ENCODE peak calls at places on chromosomes 4 and X, in seven cellular contexts. D, T, Q, M, W, P and Z are unnamed samples.

GRCh38 chrX:71492086-71493065 is 40.5 kb upstream of the OGT start:
- DNase-seq in D (peak), T (peak), Q (no peak), M (peak), W (no peak), P (peak), Z (no peak)

GRCh38 chrX:10111364-10112148 is 45.2 kb upstream of the CLCN4 start:
- DNase-seq in D (no peak), T (peak), Q (no peak), M (peak), W (no peak), P (no peak), Z (no peak)

GRCh38 chr4:143251781-143252180 is 67.1 kb downstream of the USP38 start:
- DNase-seq in D (no peak), T (no peak), Q (no peak), M (no peak), W (no peak), P (no peak), Z (no peak)

GRCh38 chr4:126727461-126727860 is 905.3 kb upstream of the INTU start:
- DNase-seq in D (no peak), T (no peak), Q (no peak), M (no peak), W (no peak), P (no peak), Z (no peak)

GRCh38 chr4:79588679-79589078 is 180.7 kb upstream of the GK2 start:
- DNase-seq in D (no peak), T (no peak), Q (no peak), M (no peak), W (no peak), P (no peak), Z (no peak)

GRCh38 chrX:110317079-110317819 is 636 bp downstream of the AMMECR1 start:
- DNase-seq in D (peak), T (no peak), Q (peak), M (peak), W (no peak), P (peak), Z (no peak)

GRCh38 chr4:83657336-83657735 is 121.4 kb downstream of the GPAT3 start:
- DNase-seq in D (no peak), T (no peak), Q (no peak), M (no peak), W (no peak), P (no peak), Z (no peak)

GRCh38 chrX:153414838-153415552 is 3.7 kb downstream of the ZFP92 start:
- DNase-seq in D (no peak), T (no peak), Q (no peak), M (no peak), W (no peak), P (no peak), Z (no peak)

GRCh38 chr4:103036169-103036568 is 16.7 kb upstream of the SLC9B1 start:
- DNase-seq in D (no peak), T (no peak), Q (no peak), M (no peak), W (no peak), P (no peak), Z (no peak)

GRCh38 chrX:113892401-113892800 is 691.5 kb upstream of the HTR2C start:
- DNase-seq in D (no peak), T (no peak), Q (no peak), M (no peak), W (no peak), P (no peak), Z (no peak)

GRCh38 chr4:184104419-184105101 is 113.1 kb downstream of the ENPP6 start:
- DNase-seq in D (no peak), T (no peak), Q (no peak), M (no peak), W (no peak), P (no peak), Z (no peak)

GRCh38 chr4:98996056-98996941 is 778 bp downstream of the METAP1 start:
- DNase-seq in D (no peak), T (no peak), Q (peak), M (peak), W (no peak), P (peak), Z (no peak)

GRCh38 chr4:99300934-99301333 is 10.1 kb upstream of the ADH1A start:
- DNase-seq in D (peak), T (no peak), Q (no peak), M (no peak), W (no peak), P (peak), Z (no peak)

GRCh38 chr4:48064349-48064748 is 47.8 kb downstream of the NIPAL1 start:
- DNase-seq in D (no peak), T (no peak), Q (no peak), M (peak), W (no peak), P (no peak), Z (no peak)

GRCh38 chr4:90292438-90292837 is 165.2 kb downstream of the CCSER1 start:
- DNase-seq in D (no peak), T (no peak), Q (no peak), M (no peak), W (no peak), P (no peak), Z (no peak)

GRCh38 chr4:137623013-137623412 is 90.7 kb upstream of the PCDH18 start:
- DNase-seq in D (no peak), T (no peak), Q (peak), M (no peak), W (no peak), P (no peak), Z (no peak)

GRCh38 chr4:106486533-106486932 is 118.0 kb upstream of the GIMD1 start:
- DNase-seq in D (no peak), T (no peak), Q (peak), M (no peak), W (no peak), P (no peak), Z (no peak)

GRCh38 chr4:184504385-184504784 is 30.0 kb upstream of the IRF2 start:
- DNase-seq in D (no peak), T (no peak), Q (no peak), M (no peak), W (no peak), P (no peak), Z (no peak)

GRCh38 chr4:99379571-99379970 is 27.0 kb upstream of the ADH1C start:
- DNase-seq in D (no peak), T (no peak), Q (no peak), M (no peak), W (no peak), P (no peak), Z (no peak)